ENCODE peak calls at places on chromosomes 16 and 17, in five cellular contexts. L is left ventricle myocardium superior, B is cerebellar nuclear complex, R is GM23248, U is AG10803. A is an unnamed sample.
A peak's percentile ranks its signal among the peaks of the same experiment; 100 is the strongest.

GRCh38 chr17:6257339-6257738 is 177.6 kb downstream of the AIPL1 start:
- DNase-seq in L (no peak), B (no peak), R (no peak), U (peak; percentile 8), A (no peak)

GRCh38 chr16:72291121-72291520 is 119.2 kb upstream of the PMFBP1 start:
- DNase-seq in L (no peak), B (no peak), R (peak; percentile 54), U (peak; percentile 82), A (peak; percentile 60)

GRCh38 chr17:27664606-27664965 is 33.6 kb downstream of the LGALS9 start:
- DNase-seq in L (no peak), B (no peak), R (no peak), U (no peak), A (no peak)

GRCh38 chr17:60127068-60128064 is 22.4 kb upstream of the CA4 start:
- DNase-seq in L (no peak), B (no peak), R (no peak), U (no peak), A (no peak)

GRCh38 chr16:86923656-86924055 is 345.3 kb downstream of the FOXL1 start:
- DNase-seq in L (no peak), B (no peak), R (no peak), U (no peak), A (no peak)

GRCh38 chr16:4373356-4373908 is 1.8 kb downstream of the VASN start:
- DNase-seq in L (no peak), B (no peak), R (peak; percentile 67), U (no peak), A (peak; percentile 56)

GRCh38 chr16:67230809-67231660 is 4.1 kb downstream of the TMEM208 start:
- DNase-seq in L (no peak), B (no peak), R (no peak), U (no peak), A (no peak)

GRCh38 chr17:40312131-40312731 is 3.3 kb downstream of the RARA start:
- DNase-seq in L (peak; percentile 82), B (no peak), R (no peak), U (no peak), A (peak; percentile 88)

GRCh38 chr16:84194470-84195200 is 3.7 kb downstream of the ADAD2 start:
- DNase-seq in L (no peak), B (no peak), R (no peak), U (no peak), A (no peak)